ENCODE peak calls at places on chromosomes 12 and 14, in six cellular contexts. G is GM23248; S is CD8-positive, alpha-beta T cell; R is fibroblast of lung; J is brain microvascular endothelial cell; N is Peyer's patch. X is an unnamed sample.

GRCh38 chr12:102950950-102951490 is 6.5 kb upstream of the ASCL1 start:
- DNase-seq in G (no peak), S (no peak), R (no peak), J (no peak), N (no peak), X (no peak)

GRCh38 chr14:53963491-53964227 is 7.0 kb upstream of the BMP4 start:
- DNase-seq in G (no peak), S (no peak), R (peak; percentile 40), J (no peak), N (peak; percentile 60), X (no peak)

GRCh38 chr12:74537126-74537706 is 419 bp upstream of the ATXN7L3B start:
- DNase-seq in G (peak; percentile 78), S (no peak), R (peak; percentile 77), J (peak; percentile 53), N (no peak), X (no peak)

GRCh38 chr14:53017837-53018236 is 67.0 kb upstream of the FERMT2 start:
- DNase-seq in G (no peak), S (no peak), R (no peak), J (no peak), N (no peak), X (no peak)

GRCh38 chr14:68553326-68553725 is 239.5 kb downstream of the ZFP36L1 start:
- DNase-seq in G (no peak), S (peak; percentile 21), R (no peak), J (no peak), N (peak; percentile 38), X (no peak)

GRCh38 chr14:90301580-90302181 is 30.1 kb downstream of the NRDE2 start:
- DNase-seq in G (peak; percentile 66), S (no peak), R (peak; percentile 83), J (peak; percentile 45), N (no peak), X (no peak)

GRCh38 chr14:60485057-60485599 is 735 bp downstream of the C14orf39 start:
- DNase-seq in G (no peak), S (no peak), R (no peak), J (no peak), N (no peak), X (no peak)

GRCh38 chr12:64998327-64999156 is 122.6 kb downstream of the WIF1 start:
- DNase-seq in G (peak; percentile 4), S (no peak), R (no peak), J (no peak), N (no peak), X (no peak)

GRCh38 chr12:76247026-76247688 is 101.1 kb downstream of the BBS10 start:
- DNase-seq in G (peak; percentile 63), S (no peak), R (no peak), J (no peak), N (no peak), X (no peak)

GRCh38 chr12:97951717-97952116 is 489.1 kb downstream of the RMST start:
- DNase-seq in G (no peak), S (no peak), R (no peak), J (no peak), N (no peak), X (no peak)

GRCh38 chr14:31172084-31172483 is 35.5 kb downstream of the HECTD1 start:
- DNase-seq in G (peak; percentile 29), S (no peak), R (peak; percentile 37), J (no peak), N (no peak), X (no peak)

GRCh38 chr14:51444381-51445000 is 204.4 kb downstream of the TMX1 start:
- DNase-seq in G (no peak), S (no peak), R (no peak), J (no peak), N (no peak), X (no peak)

GRCh38 chr12:121812320-121812871 is 8.6 kb downstream of the SETD1B start:
- DNase-seq in G (peak; percentile 87), S (no peak), R (peak; percentile 81), J (peak; percentile 56), N (peak; percentile 84), X (no peak)

GRCh38 chr12:95257541-95257940 is 39.9 kb downstream of the VEZT start:
- DNase-seq in G (no peak), S (no peak), R (no peak), J (no peak), N (no peak), X (no peak)

DNA sequence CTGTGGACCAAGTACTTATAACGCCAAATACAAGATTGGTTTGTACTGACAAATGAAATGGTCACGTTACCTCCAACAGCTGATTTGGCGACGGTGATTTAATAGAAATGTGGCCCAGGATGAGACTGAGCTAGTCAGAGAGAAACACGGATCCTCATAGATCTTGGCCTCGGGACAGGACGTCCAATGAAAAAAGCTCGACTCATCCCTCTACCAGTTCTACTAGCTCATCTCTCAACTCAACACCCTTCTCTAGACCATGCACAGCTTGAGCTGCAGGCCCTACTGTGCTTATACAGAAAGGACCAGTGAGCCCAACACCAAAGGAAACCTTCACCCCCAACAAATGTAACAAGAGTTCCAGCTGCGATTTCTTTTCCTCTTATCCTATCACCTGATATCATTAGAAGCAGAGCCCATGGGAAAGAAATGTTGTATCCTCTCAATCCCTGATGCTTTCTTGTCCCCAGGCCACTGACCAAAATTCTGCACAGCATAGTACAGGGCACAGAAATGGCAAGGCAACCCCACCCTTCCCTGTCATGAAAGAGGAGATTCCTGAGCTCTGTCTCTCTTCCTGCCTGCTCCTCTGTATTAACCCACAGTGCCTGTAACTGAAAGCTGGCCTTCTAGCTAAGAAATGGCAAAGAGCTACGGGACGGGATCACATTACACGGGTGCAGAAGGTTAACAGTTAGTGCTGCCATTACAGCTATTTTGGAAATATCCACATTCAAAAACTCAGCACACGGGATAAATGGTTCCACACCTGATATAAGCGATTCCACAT is 39.2 kb downstream of the DICER1 start:
- DNase-seq in G (no peak), S (no peak), R (no peak), J (no peak), N (no peak), X (no peak)
- H3K36me3 ChIP-seq in G (peaks cover 20% of the 10 kb centered on the region), S (peaks cover 41% of the 10 kb centered on the region), R (peaks cover 2% of the 10 kb centered on the region), J (peaks cover 6% of the 10 kb centered on the region), N (no peaks in the 10 kb centered on the region), X (peaks cover 22% of the 10 kb centered on the region)

GRCh38 chr14:50000215-50001145 is 107.6 kb downstream of the ARF6 start:
- DNase-seq in G (peak; percentile 95), S (peak; percentile 81), R (peak; percentile 71), J (peak; percentile 84), N (peak; percentile 92), X (peak; percentile 68)

GRCh38 chr14:50002926-50003212 is 110.0 kb downstream of the ARF6 start:
- DNase-seq in G (no peak), S (no peak), R (no peak), J (peak; percentile 65), N (no peak), X (no peak)

GRCh38 chr14:50001999-50002925 is 109.4 kb downstream of the ARF6 start:
- DNase-seq in G (no peak), S (peak; percentile 67), R (no peak), J (no peak), N (peak; percentile 80), X (peak; percentile 62)

GRCh38 chr14:49999826-50000214 is 106.9 kb downstream of the ARF6 start:
- DNase-seq in G (no peak), S (no peak), R (no peak), J (no peak), N (no peak), X (no peak)

DNA sequence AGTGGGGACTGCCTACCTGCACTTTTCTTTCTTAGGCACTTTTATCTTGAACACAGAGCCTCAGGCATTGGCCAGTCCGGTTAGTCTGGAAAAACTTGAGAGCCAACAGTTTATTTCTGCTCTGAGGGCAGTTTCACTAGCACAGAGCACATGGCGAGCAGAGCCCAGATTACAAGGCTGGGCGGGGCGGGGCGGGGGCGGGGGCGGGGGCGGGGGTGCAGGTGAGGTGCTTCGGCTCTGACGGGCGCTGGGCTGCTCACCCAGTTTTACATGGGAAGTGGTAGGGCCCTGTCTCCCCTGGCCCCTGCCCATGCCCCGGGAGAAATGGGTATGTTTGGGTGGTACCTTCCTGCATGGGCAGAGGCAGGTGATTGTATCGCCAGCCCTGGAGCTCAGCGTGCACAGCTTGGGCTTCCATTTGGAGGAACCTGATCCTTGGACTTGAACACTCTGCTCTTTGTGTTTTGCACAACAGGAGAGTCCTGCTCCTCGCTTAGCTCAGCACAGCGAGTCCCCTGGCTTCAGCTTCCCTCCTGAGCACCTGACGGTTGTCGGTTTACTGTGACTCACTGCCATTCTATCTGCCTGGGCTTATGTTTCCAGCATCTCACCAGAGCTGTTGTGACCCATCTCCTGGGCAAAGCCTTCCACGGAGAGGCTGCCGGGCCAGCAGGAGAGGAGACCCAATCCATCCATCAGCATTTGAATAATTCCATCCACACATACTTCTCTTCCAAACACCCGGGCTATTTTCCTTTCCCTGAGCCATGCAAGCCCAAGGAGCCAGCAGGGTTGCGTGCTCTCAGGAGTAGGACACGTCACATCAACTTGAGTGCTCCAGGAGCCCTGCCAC is 108.5 kb downstream of the ARF6 start:
- DNase-seq in G (peak; percentile 99), S (peak; percentile 78), R (no peak), J (peak; percentile 85), N (peak; percentile 91), X (peak; percentile 60)
- H3K4me3 ChIP-seq in G (peak overlapping the region; percentile 44), S (peak overlapping the region; percentile 45), R (no peak overlapping the region), J (no peak overlapping the region), N (peak overlapping the region; percentile 11), X (peak overlapping the region; percentile 82)

GRCh38 chr14:103668117-103668516 is 39.1 kb downstream of the KLC1 start:
- DNase-seq in G (no peak), S (no peak), R (no peak), J (no peak), N (no peak), X (no peak)
- H3K36me3 ChIP-seq in G (peaks cover 63% of the 10 kb centered on the region), S (peaks cover 44% of the 10 kb centered on the region), R (peaks cover 24% of the 10 kb centered on the region), J (peaks cover 52% of the 10 kb centered on the region), N (no peaks in the 10 kb centered on the region), X (peaks cover 27% of the 10 kb centered on the region)

DNA sequence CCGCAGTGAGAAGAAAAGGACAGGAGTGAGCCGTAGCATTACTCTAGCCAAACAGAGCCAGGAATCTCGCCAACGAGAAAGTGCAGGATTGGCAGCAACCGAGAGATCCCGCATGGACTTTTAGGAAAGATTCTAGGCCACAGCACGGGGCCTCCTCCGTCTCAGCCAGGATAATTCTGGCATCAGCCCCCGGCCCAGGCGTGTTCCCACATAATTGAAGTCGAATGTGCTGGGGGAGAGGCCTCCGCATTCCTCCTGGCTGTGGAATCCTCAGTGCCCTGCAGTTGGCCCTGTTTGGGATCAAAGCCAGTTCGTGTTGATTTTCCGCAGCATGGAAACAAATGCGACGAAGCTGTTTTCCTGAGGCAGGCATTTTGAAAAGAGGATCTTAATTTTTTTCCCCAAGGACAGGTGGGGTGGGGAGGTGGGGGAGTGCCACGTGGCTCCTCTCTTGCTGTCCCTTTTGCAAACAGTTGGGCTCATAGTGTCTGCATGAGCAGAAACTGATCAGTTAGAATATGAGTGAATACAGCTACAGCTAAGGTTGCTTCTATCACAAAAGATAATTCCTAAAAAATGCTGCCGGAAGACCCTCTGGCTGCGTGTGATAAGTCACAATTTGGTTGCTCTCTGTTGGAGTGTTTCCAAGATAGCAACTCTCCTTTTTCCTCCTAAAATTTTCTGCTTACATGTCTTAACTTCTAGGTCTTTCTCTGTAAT is 37.3 kb upstream of the ATXN2 start:
- DNase-seq in G (peak; percentile 74), S (no peak), R (peak; percentile 80), J (peak; percentile 40), N (peak; percentile 46), X (no peak)
- H3K4me3 ChIP-seq in G (peak overlapping the region; percentile 18), S (no peak overlapping the region), R (no peak overlapping the region), J (no peak overlapping the region), N (no peak overlapping the region), X (no peak overlapping the region)

GRCh38 chr14:71108398-71109114 is 201.3 kb downstream of the PCNX1 start:
- DNase-seq in G (no peak), S (no peak), R (no peak), J (no peak), N (no peak), X (no peak)
- H3K36me3 ChIP-seq in G (peaks cover 52% of the 10 kb centered on the region), S (peaks cover 43% of the 10 kb centered on the region), R (peaks cover 6% of the 10 kb centered on the region), J (peaks cover 12% of the 10 kb centered on the region), N (no peaks in the 10 kb centered on the region), X (peaks cover 35% of the 10 kb centered on the region)

GRCh38 chr12:57838594-57839302 is 7.8 kb downstream of the CTDSP2 start:
- DNase-seq in G (peak; percentile 48), S (no peak), R (no peak), J (no peak), N (no peak), X (peak; percentile 38)
- H3K4me3 ChIP-seq in G (peak overlapping the region; percentile 33), S (no peak overlapping the region), R (no peak overlapping the region), J (no peak overlapping the region), N (no peak overlapping the region), X (peak overlapping the region; percentile 9)

X was measured in CD8-positive, alpha-beta memory T cell.